ENCODE peak calls at places on chromosomes 7 and 10, in eight cellular contexts. C is right lobe of liver; O is colonic mucosa; X is PC-3; S is GM12865; K is astrocyte of the cerebellum; Z is AG10803; T is CD8-positive, alpha-beta T cell. I is an unnamed sample.

GRCh38 chr10:23095966-23096813 is 811 bp downstream of the MSRB2 start:
- DNase-seq in T (peak; percentile 63), Z (peak; percentile 71), O (peak; percentile 38), C (peak; percentile 51), X (no peak), S (peak; percentile 67), K (peak; percentile 27), I (peak; percentile 30)

GRCh38 chr10:12194752-12195271 is 879 bp downstream of the NUDT5 start:
- DNase-seq in S (peak; percentile 34), O (peak; percentile 54), X (peak; percentile 1), C (peak; percentile 59), K (no peak), Z (peak; percentile 37), T (peak; percentile 53), I (no peak)

GRCh38 chr7:150451833-150452431 is 1.5 kb downstream of the GIMAP8 start:
- DNase-seq in O (no peak), T (peak; percentile 78), X (no peak), S (peak; percentile 82), K (no peak), Z (peak; percentile 3), C (no peak), I (no peak)

GRCh38 chr10:127115086-127115485 is 81.3 kb downstream of the INSYN2A start:
- DNase-seq in Z (no peak), C (no peak), S (no peak), X (no peak), T (no peak), K (no peak), O (no peak), I (no peak)

GRCh38 chr10:34109952-34110702 is 705.0 kb downstream of the PARD3 start:
- DNase-seq in K (peak; percentile 81), O (no peak), X (peak; percentile 97), S (no peak), C (no peak), T (no peak), Z (peak; percentile 56), I (no peak)

GRCh38 chr10:130233426-130233825 is 97.2 kb downstream of the GLRX3 start:
- DNase-seq in Z (no peak), K (no peak), O (no peak), S (no peak), T (peak; percentile 23), X (no peak), C (no peak), I (no peak)

GRCh38 chr10:35428521-35428920 is 92.2 kb downstream of the CCNY start:
- DNase-seq in O (no peak), C (no peak), X (no peak), S (no peak), Z (no peak), K (no peak), T (no peak), I (no peak)

GRCh38 chr7:73517241-73517995 is 4.7 kb downstream of the BAZ1B start:
- DNase-seq in K (no peak), C (no peak), O (no peak), S (no peak), Z (no peak), T (no peak), X (no peak), I (no peak)

GRCh38 chr7:25384820-25385560 is 156.7 kb upstream of the NPVF start:
- DNase-seq in C (no peak), T (no peak), O (no peak), K (no peak), Z (no peak), S (no peak), X (no peak), I (no peak)

GRCh38 chr10:10213237-10213636 is 804.4 kb upstream of the CELF2 start:
- DNase-seq in Z (no peak), T (no peak), S (peak; percentile 65), C (no peak), O (no peak), K (no peak), X (no peak), I (no peak)

GRCh38 chr10:80356563-80356999 is at the start of the genes DYDC1 and DYDC2:
- DNase-seq in O (peak; percentile 45), C (peak; percentile 67), X (no peak), K (no peak), T (peak; percentile 66), S (peak; percentile 35), Z (no peak), I (no peak)

GRCh38 chr7:70762697-70763096 is 369.2 kb upstream of the GALNT17 start:
- DNase-seq in O (no peak), S (no peak), K (no peak), Z (no peak), T (no peak), X (no peak), C (no peak), I (no peak)

GRCh38 chr10:18980084-18980629 is 68.4 kb upstream of the MALRD1 start:
- DNase-seq in Z (no peak), K (no peak), C (no peak), X (no peak), T (no peak), S (no peak), O (no peak), I (no peak)

GRCh38 chr10:8336629-8337331 is 282.3 kb downstream of the GATA3 start:
- DNase-seq in T (no peak), K (no peak), O (no peak), C (no peak), S (no peak), Z (no peak), X (no peak), I (no peak)

GRCh38 chr7:143384741-143385631 is 3.8 kb downstream of the ZYX start:
- DNase-seq in K (no peak), X (no peak), C (no peak), S (no peak), T (no peak), Z (no peak), O (no peak), I (no peak)

GRCh38 chr10:117312430-117312829 is 62.8 kb downstream of the PDZD8 start:
- DNase-seq in T (no peak), K (no peak), C (no peak), O (no peak), X (peak; percentile 83), S (no peak), Z (no peak), I (no peak)

GRCh38 chr7:67618569-67619543 is 622.2 kb downstream of the TYW1 start:
- DNase-seq in S (no peak), T (no peak), C (no peak), X (no peak), Z (peak; percentile 12), O (no peak), K (no peak), I (no peak)

GRCh38 chr7:82049442-82049841 is 279.6 kb upstream of the HGF start:
- DNase-seq in O (no peak), T (no peak), X (peak; percentile 64), C (no peak), K (no peak), Z (no peak), S (no peak), I (no peak)

GRCh38 chr10:7908541-7909210 is 90.4 kb downstream of the TAF3 start:
- DNase-seq in S (no peak), C (peak; percentile 78), K (no peak), O (no peak), Z (no peak), X (peak; percentile 13), T (no peak), I (no peak)

GRCh38 chr7:117993377-117994003 is 120.2 kb upstream of the CTTNBP2 start:
- DNase-seq in T (no peak), Z (no peak), K (peak; percentile 5), X (peak; percentile 65), S (peak; percentile 49), C (no peak), O (no peak), I (no peak)
- TF ChIP-seq CTCF in T (no peak), Z (peak; percentile 24), K (peak; percentile 73), X (peak; percentile 65), S (peak; percentile 60), C (peak; percentile 38), O (peak; percentile 30), I (no peak)

GRCh38 chr10:124701881-124702656 is 42.1 kb downstream of the FAM53B start:
- DNase-seq in S (no peak), K (no peak), X (no peak), C (peak; percentile 71), T (no peak), Z (no peak), O (no peak), I (no peak)
- H3K4me3 ChIP-seq in S (no peak overlapping the region), K (no peak overlapping the region), X (no peak overlapping the region), C (no peak overlapping the region), T (no peak overlapping the region), Z (no peak overlapping the region), O (no peak overlapping the region), I (no peak overlapping the region)

GRCh38 chr7:36021367-36021766 is 131.7 kb upstream of the EEPD1 start:
- DNase-seq in X (peak; percentile 53), K (peak; percentile 15), S (peak; percentile 19), C (no peak), T (no peak), Z (no peak), O (no peak), I (no peak)
- TF ChIP-seq CTCF in X (peak; percentile 78), K (peak; percentile 48), S (peak; percentile 38), C (peak; percentile 27), T (no peak), Z (peak; percentile 34), O (no peak), I (no peak)

GRCh38 chr10:97186911-97187310 is 1.2 kb upstream of the SLIT1 start:
- DNase-seq in X (no peak), C (no peak), Z (no peak), T (no peak), K (no peak), S (no peak), O (no peak), I (no peak)

GRCh38 chr10:97182327-97182990 is 3.3 kb downstream of the SLIT1 start:
- DNase-seq in S (no peak), Z (no peak), T (no peak), O (no peak), K (no peak), X (no peak), C (no peak), I (no peak)

GRCh38 chr10:97183314-97183713 is 2.4 kb downstream of the SLIT1 start:
- DNase-seq in K (no peak), O (no peak), Z (no peak), S (no peak), C (no peak), T (no peak), X (no peak), I (no peak)

GRCh38 chr10:97185326-97186058 is at the start of gene SLIT1:
- DNase-seq in T (no peak), C (no peak), O (no peak), X (no peak), Z (no peak), S (no peak), K (no peak), I (no peak)

GRCh38 chr10:97184971-97185325 is 811 bp downstream of the SLIT1 start:
- DNase-seq in Z (no peak), C (no peak), S (no peak), O (no peak), T (no peak), K (no peak), X (no peak), I (no peak)
- H3K4me3 ChIP-seq in Z (no peak overlapping the region), C (no peak overlapping the region), S (no peak overlapping the region), O (no peak overlapping the region), T (no peak overlapping the region), K (no peak overlapping the region), X (no peak overlapping the region), I (no peak overlapping the region)

DNA sequence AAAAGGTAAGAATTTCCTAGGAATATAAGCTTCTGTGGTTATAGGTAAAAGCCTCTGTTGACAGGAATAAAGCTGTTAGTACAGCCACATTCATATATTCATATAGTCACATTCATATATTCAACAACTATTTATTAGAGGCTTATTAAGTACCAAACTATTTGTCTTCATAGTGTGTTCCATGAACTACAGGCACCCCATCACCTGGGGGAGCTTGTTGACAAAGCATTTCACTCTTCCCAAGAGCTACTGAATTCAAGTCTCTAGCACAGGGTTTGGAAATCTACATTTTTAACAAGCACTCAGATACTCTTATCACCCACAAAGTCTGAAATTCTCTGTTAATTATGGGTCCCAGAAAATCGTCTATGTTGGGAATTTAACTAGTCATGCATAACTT is 110.6 kb downstream of the RNLS start:
- DNase-seq in T (no peak), X (no peak), K (no peak), C (no peak), S (peak; percentile 20), Z (peak; percentile 41), O (no peak), I (no peak)
- TF ChIP-seq CTCF in T (no peak), X (no peak), K (no peak), C (no peak), S (peak; percentile 3), Z (peak; percentile 53), O (no peak), I (no peak)